ENCODE peak calls at places on chromosomes 2 and 18, in five cellular contexts. Q is K562, H is GM23338, A is GM12878, C is HepG2. P is an unnamed sample.

GRCh38 chr2:170029551-170029950 is 148.4 kb upstream of the MYO3B start:
- DNase-seq in C (no peak), A (no peak), H (no peak), Q (no peak), P (no peak)

GRCh38 chr2:231387904-231388724 is 7.4 kb upstream of the B3GNT7 start:
- DNase-seq in A (no peak), C (peak; percentile 73), H (no peak), Q (no peak), P (no peak)

GRCh38 chr2:104702026-104702425 is 151.9 kb upstream of the POU3F3 start:
- DNase-seq in C (no peak), Q (no peak), A (no peak), H (no peak), P (no peak)

GRCh38 chr2:85390941-85391669 is 19.1 kb downstream of the CAPG start:
- DNase-seq in A (no peak), H (peak; percentile 85), C (peak; percentile 59), Q (peak; percentile 82), P (peak; percentile 18)

GRCh38 chr2:120227111-120227991 is 4.2 kb upstream of the TMEM185B start:
- DNase-seq in Q (peak; percentile 49), C (peak; percentile 72), H (no peak), A (no peak), P (no peak)

GRCh38 chr2:9981646-9982045 is 30.2 kb downstream of the GRHL1 start:
- DNase-seq in A (no peak), Q (no peak), C (no peak), H (no peak), P (no peak)

GRCh38 chr2:219282375-219282774 is 3.2 kb downstream of the DNAJB2 start:
- DNase-seq in Q (no peak), C (no peak), A (no peak), H (no peak), P (no peak)

GRCh38 chr2:133713049-133713580 is 144.9 kb upstream of the NCKAP5 start:
- DNase-seq in Q (no peak), A (no peak), H (no peak), C (no peak), P (no peak)

GRCh38 chr2:167212054-167212648 is 323.9 kb downstream of the XIRP2 start:
- DNase-seq in Q (peak; percentile 7), H (peak; percentile 84), C (peak; percentile 50), A (no peak), P (peak; percentile 10)

GRCh38 chr2:66509326-66509811 is 74.4 kb downstream of the MEIS1 start:
- DNase-seq in Q (no peak), A (no peak), C (no peak), H (peak; percentile 38), P (no peak)

GRCh38 chr2:222433381-222434173 is 9.2 kb downstream of the SGPP2 start:
- DNase-seq in Q (no peak), H (peak; percentile 90), A (no peak), C (no peak), P (no peak)

GRCh38 chr2:173997269-173997668 is 32.1 kb upstream of the SP3 start:
- DNase-seq in H (no peak), A (peak; percentile 63), Q (no peak), C (no peak), P (no peak)

GRCh38 chr2:48016620-48017019 is 110.3 kb upstream of the FBXO11 start:
- DNase-seq in H (peak; percentile 89), Q (peak; percentile 33), A (no peak), C (peak; percentile 43), P (peak; percentile 29)

GRCh38 chr2:168457177-168457905 is 1.3 kb downstream of the CERS6 start:
- DNase-seq in H (no peak), Q (no peak), A (peak; percentile 42), C (no peak), P (no peak)

GRCh38 chr2:44974064-44974715 is 32.7 kb downstream of the SIX3 start:
- DNase-seq in H (peak; percentile 98), C (peak; percentile 52), A (no peak), Q (peak; percentile 59), P (peak; percentile 73)

GRCh38 chr2:158685646-158686045 is 109.5 kb upstream of the DAPL1 start:
- DNase-seq in Q (no peak), H (no peak), C (no peak), A (no peak), P (no peak)

GRCh38 chr2:65357959-65358294 is 74.5 kb downstream of the SPRED2 start:
- DNase-seq in C (no peak), H (no peak), Q (no peak), A (peak; percentile 60), P (no peak)

GRCh38 chr2:33616873-33617272 is 17.8 kb upstream of the FAM98A start:
- DNase-seq in Q (no peak), H (no peak), C (no peak), A (peak; percentile 35), P (no peak)

GRCh38 chr2:80499095-80499494 is 194.5 kb upstream of the LRRTM1 start:
- DNase-seq in A (no peak), C (peak; percentile 18), Q (peak; percentile 9), H (peak; percentile 63), P (peak; percentile 6)

GRCh38 chr18:939167-939566 is 34.5 kb downstream of the ADCYAP1 start:
- DNase-seq in A (no peak), Q (no peak), H (peak; percentile 66), C (no peak), P (no peak)

GRCh38 chr2:157338013-157338412 is 12.4 kb upstream of the ERMN start:
- DNase-seq in Q (no peak), C (no peak), H (no peak), A (no peak), P (no peak)

GRCh38 chr2:192437653-192438052 is 242.9 kb upstream of the TMEFF2 start:
- DNase-seq in Q (no peak), C (peak; percentile 31), A (no peak), H (peak; percentile 5), P (no peak)

GRCh38 chr2:160921401-160921964 is 238.7 kb upstream of the TANK start:
- DNase-seq in A (no peak), C (no peak), H (no peak), Q (no peak), P (no peak)

GRCh38 chr18:49638891-49639557 is 77.2 kb downstream of the LIPG start:
- DNase-seq in Q (no peak), A (no peak), H (no peak), C (peak; percentile 73), P (no peak)

GRCh38 chr2:63735931-63736820 is 105.5 kb upstream of the UGP2 start:
- DNase-seq in A (no peak), C (no peak), Q (no peak), H (no peak), P (no peak)

GRCh38 chr2:225337183-225337582 is 62.3 kb upstream of the NYAP2 start:
- DNase-seq in H (peak; percentile 35), Q (no peak), A (no peak), C (no peak), P (no peak)

GRCh38 chr2:207085110-207085509 is 80.6 kb downstream of the KLF7 start:
- DNase-seq in Q (no peak), C (no peak), H (no peak), A (no peak), P (no peak)

GRCh38 chr18:22166070-22166972 is 3.1 kb upstream of the GATA6 start:
- DNase-seq in H (no peak), C (no peak), A (no peak), Q (no peak), P (no peak)

GRCh38 chr18:22167471-22168151 is 1.8 kb upstream of the GATA6 start:
- DNase-seq in C (no peak), H (peak; percentile 74), A (no peak), Q (no peak), P (no peak)

GRCh38 chr18:22168360-22168921 is 948 bp upstream of the GATA6 start:
- DNase-seq in H (peak; percentile 70), A (no peak), Q (peak; percentile 59), C (peak; percentile 28), P (no peak)

GRCh38 chr18:22165603-22166069 is 3.8 kb upstream of the GATA6 start:
- DNase-seq in H (no peak), Q (no peak), A (no peak), C (no peak), P (no peak)

GRCh38 chr18:22167091-22167470 is 2.3 kb upstream of the GATA6 start:
- DNase-seq in H (no peak), Q (no peak), C (no peak), A (no peak), P (no peak)
- TF ChIP-seq EZH2 in H (no peak), Q (no peak), C (no peak), A (no peak), P (no peak)

GRCh38 chr2:39156107-39156506 is 35.3 kb upstream of the SOS1 start:
- DNase-seq in A (no peak), Q (no peak), H (no peak), C (no peak), P (no peak)
- TF ChIP-seq REST in A (no peak), Q (no peak), H (no peak), C (no peak), P (no peak)

GRCh38 chr2:218010116-218010837 is 7.5 kb upstream of the TNS1 start:
- DNase-seq in C (no peak), A (no peak), Q (peak; percentile 58), H (peak; percentile 59), P (no peak)
- TF ChIP-seq EZH2 in C (peak; percentile 93), A (no peak), Q (no peak), H (no peak), P (no peak)

GRCh38 chr18:63505566-63506335 is 29.0 kb downstream of the SERPINB5 start:
- DNase-seq in Q (peak; percentile 40), C (peak; percentile 13), H (peak; percentile 79), A (no peak), P (peak; percentile 19)
- TF ChIP-seq REST in Q (no peak), C (no peak), H (no peak), A (no peak), P (no peak)

DNA sequence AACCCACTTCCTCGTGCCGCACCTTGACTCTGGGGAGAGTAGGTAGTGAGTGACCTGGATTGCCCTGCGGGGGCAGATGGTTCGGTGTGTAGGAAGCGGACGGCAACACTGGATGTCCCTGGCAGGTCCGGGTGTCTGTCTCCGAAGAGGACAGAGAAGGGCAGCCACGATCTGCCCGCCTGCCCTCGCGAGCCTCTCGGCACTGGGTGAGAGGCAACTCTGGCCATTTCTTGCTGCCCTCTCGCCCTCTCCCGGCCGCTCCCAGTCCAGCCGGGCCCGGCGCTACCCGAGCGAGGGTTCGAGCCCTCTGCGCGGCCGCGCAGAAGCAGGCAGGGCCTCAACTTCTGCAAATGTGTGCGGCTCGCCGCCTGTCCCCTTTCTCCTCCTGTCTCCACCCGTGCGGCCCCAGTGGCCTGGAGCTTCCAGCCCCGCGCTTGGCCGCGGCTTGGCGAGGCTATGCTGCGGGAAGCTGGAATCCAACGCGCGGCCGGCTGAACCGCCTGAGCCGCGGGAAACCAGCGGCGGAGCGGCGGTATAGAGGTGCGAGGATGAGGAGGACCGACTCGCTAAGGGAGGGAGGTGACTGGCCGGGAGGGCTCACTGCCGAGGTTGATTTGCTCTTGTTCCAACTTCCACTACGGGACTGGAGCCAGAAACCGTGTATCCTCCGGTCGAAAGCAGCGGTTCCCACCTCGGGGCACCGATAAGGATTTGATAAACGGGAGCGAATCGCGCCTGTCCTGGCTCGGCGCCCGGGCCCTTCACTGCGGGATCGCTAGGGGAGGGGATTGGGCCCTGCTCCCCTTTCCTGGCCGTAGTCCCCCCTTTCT is 1.5 kb downstream of the EPAS1 start:
- DNase-seq in A (no peak), Q (peak; percentile 44), H (peak; percentile 59), C (no peak), P (no peak)
- TF ChIP-seq EZH2 in A (no peak), Q (no peak), H (peak; percentile 79), C (no peak), P (no peak)